ENCODE peak calls at places on chromosomes 13 and 19, in four cellular contexts. R is neural progenitor cell, T is NT2/D1, U is pancreas. X is an unnamed sample.
A peak's percentile ranks its signal among the peaks of the same experiment; 100 is the strongest.

GRCh38 chr13:44884076-44884729 is 105.1 kb downstream of the NUFIP1 start:
- DNase-seq in T (no peak), R (no peak), U (no peak), X (no peak)

GRCh38 chr19:23996549-23996948 is 81.9 kb downstream of the ZNF726 start:
- DNase-seq in R (peak; percentile 23), U (no peak), T (peak; percentile 63), X (no peak)

GRCh38 chr13:38381840-38382239 is 32.2 kb downstream of the UFM1 start:
- DNase-seq in T (no peak), R (no peak), U (no peak), X (no peak)

GRCh38 chr19:40640744-40641143 is 39.6 kb downstream of the LTBP4 start:
- DNase-seq in U (no peak), R (no peak), T (no peak), X (no peak)

GRCh38 chr13:64900039-64900438 is 2330.1 kb downstream of the PCDH9 start:
- DNase-seq in R (no peak), T (no peak), U (no peak), X (no peak)

GRCh38 chr19:34555447-34555846 is 73.9 kb downstream of the WTIP start:
- DNase-seq in R (peak; percentile 33), T (no peak), U (no peak), X (no peak)

GRCh38 chr19:18388328-18389094 is 2.6 kb downstream of the GDF15 start:
- DNase-seq in T (peak; percentile 68), R (peak; percentile 84), U (peak; percentile 73), X (peak; percentile 77)

GRCh38 chr13:51856998-51857397 is 4.8 kb upstream of the CCDC70 start:
- DNase-seq in R (no peak), T (no peak), U (no peak), X (no peak)

GRCh38 chr13:91132786-91133185 is 214.7 kb upstream of the MIR17HG start:
- DNase-seq in R (no peak), U (no peak), T (no peak), X (no peak)

GRCh38 chr13:74214321-74214720 is 80.1 kb upstream of the KLF12 start:
- DNase-seq in T (no peak), U (no peak), R (no peak), X (no peak)

GRCh38 chr19:55305491-55305890 is 19.6 kb downstream of the TMEM150B start:
- DNase-seq in R (peak; percentile 76), T (no peak), U (no peak), X (no peak)

GRCh38 chr19:45117167-45117594 is 24.2 kb downstream of the PPP1R37 start:
- DNase-seq in R (peak; percentile 63), U (no peak), T (no peak), X (no peak)

GRCh38 chr19:17996826-17997316 is 11.1 kb upstream of the ARRDC2 start:
- DNase-seq in R (peak; percentile 85), T (no peak), U (peak; percentile 78), X (peak; percentile 91)

GRCh38 chr13:99434258-99434788 is 66.9 kb upstream of the TM9SF2 start:
- DNase-seq in T (no peak), U (no peak), R (no peak), X (no peak)

GRCh38 chr19:5585461-5586299 is 17.9 kb upstream of the TINCR start:
- DNase-seq in U (no peak), R (peak; percentile 80), T (peak; percentile 57), X (no peak)

GRCh38 chr19:3148503-3148902 is 12.7 kb downstream of the GNA15 start:
- DNase-seq in U (no peak), R (no peak), T (no peak), X (no peak)

GRCh38 chr13:33401238-33401637 is 115.7 kb upstream of the STARD13 start:
- DNase-seq in T (no peak), U (no peak), R (no peak), X (no peak)

GRCh38 chr19:11881151-11881800 is 6.3 kb upstream of the ZNF69 start:
- DNase-seq in R (peak; percentile 85), U (peak; percentile 50), T (peak; percentile 60), X (no peak)

GRCh38 chr19:35141627-35142401 is 1.2 kb upstream of the FXYD7 start:
- DNase-seq in U (peak; percentile 44), T (no peak), R (peak; percentile 42), X (no peak)

GRCh38 chr13:98432638-98433037 is 144.3 kb downstream of the STK24 start:
- DNase-seq in T (no peak), R (no peak), U (no peak), X (no peak)

GRCh38 chr13:78625384-78625783 is 22.0 kb upstream of the POU4F1 start:
- DNase-seq in T (no peak), U (no peak), R (no peak), X (no peak)

GRCh38 chr19:39411006-39411831 is 1.2 kb upstream of the PLEKHG2 start:
- DNase-seq in T (no peak), U (peak; percentile 75), R (no peak), X (no peak)
- H3K4me3 ChIP-seq in T (no peak overlapping the region), U (no peak overlapping the region), R (peak overlapping the region; percentile 57), X (peak overlapping the region; percentile 83)

DNA sequence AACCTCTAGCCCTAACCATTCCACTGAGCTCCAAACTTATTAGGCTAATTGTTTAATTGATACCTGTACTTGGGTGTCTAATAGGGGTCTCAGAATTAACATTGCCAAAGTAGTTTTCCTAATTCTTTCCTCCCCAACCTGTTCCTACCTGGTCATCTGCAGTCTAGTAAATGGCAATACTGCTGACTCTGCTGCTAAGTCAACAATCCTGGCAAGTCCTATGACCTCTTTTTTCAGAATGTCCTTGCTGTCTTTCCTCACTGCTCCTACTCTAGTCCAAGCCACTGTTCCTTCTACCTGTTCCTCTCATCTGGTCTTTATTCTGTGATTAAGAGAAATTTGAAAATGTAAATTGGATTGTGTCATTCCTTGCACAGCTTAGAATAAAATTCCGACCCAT is 143.9 kb downstream of the MTUS2 start:
- DNase-seq in T (no peak), R (no peak), U (no peak), X (no peak)
- H3K27me3 ChIP-seq in T (no peaks in the 10 kb centered on the region), R (no peaks in the 10 kb centered on the region), U (no peaks in the 10 kb centered on the region), X (no peaks in the 10 kb centered on the region)

DNA sequence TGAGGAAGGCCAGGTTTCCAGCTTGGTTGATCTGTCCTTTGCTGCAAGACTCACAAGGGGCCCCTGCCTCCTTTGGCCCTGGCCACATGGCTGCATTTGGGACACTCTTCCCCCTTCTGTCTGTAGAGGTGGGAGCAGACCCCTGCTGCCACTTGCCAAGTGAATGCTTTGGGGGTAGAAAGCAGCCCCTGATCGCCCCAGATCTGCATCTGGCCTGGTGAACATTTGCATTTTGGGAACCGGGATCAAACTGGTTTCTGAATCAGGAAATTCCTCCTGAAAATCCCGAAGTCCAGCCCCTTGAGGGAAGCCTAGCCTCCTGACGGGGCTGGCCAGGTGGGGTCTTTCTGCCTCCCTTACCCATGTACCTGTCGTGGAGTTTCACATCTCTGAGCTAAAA is 14.9 kb downstream of the DPF1 start:
- DNase-seq in R (peak; percentile 49), T (no peak), U (no peak), X (no peak)
- H3K4me3 ChIP-seq in R (peak overlapping the region; percentile 46), T (peak overlapping the region; percentile 19), U (no peak overlapping the region), X (peak overlapping the region; percentile 57)

DNA sequence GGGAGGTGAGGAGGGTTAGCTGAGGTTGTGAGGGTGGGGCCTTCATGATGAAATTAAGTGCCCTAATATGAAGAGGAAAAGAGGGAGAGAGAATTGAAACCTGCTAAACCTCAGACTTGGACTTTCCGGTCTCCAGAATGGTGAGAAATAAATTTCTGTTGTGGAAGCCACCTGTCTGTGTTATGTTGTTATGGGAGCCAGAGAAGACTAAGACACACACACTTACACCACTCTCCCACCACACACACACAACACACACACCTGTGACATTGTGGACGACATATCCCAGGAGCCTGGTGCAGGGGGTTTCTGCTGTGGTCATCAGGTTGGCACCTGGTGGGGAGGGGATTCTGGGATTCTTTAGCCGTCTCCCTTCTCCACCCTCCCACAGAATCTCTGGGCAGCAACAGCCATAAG is 14.0 kb downstream of the KLK4 start:
- DNase-seq in R (no peak), U (no peak), T (no peak), X (no peak)
- H3K27me3 ChIP-seq in R (peaks cover 17% of the 10 kb centered on the region), U (no peaks in the 10 kb centered on the region), T (no peaks in the 10 kb centered on the region), X (peaks cover 18% of the 10 kb centered on the region)

GRCh38 chr19:38072776-38073411 is 151.1 kb downstream of the DPF1 start:
- DNase-seq in T (no peak), R (no peak), U (no peak), X (no peak)
- H3K4me3 ChIP-seq in T (no peak overlapping the region), R (no peak overlapping the region), U (no peak overlapping the region), X (no peak overlapping the region)

DNA sequence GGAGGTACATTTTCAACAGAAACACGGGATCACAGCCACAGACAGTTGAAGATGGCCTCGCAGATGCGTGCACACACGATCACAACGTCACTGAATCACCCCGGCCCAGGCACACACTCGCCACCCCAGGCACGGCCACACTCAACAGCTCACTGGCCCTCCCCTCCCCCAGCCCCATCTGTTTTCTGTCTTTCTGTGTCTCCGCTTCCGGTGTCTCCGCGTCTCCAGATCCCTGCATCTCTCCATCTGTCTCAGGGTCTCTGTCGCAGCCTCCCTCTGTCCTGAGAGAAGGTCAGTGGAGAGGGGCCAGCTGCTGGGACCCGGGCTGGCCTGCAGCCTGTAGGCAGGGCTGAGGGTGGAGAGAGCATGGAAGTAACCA is 3.8 kb upstream of the ATP1A3 start:
- DNase-seq in R (no peak), T (no peak), U (no peak), X (no peak)
- H3K27me3 ChIP-seq in R (peaks cover 95% of the 10 kb centered on the region), T (peaks cover 71% of the 10 kb centered on the region), U (no peaks in the 10 kb centered on the region), X (no peaks in the 10 kb centered on the region)

X was measured in dorsolateral prefrontal cortex.